ENCODE peak calls at places on chromosomes 16 and 17, in eight cellular contexts. M is MCF 10A, I is left kidney, K is AG20443, Y is EL, N is NCI-H1105 treated with DMSO at 0.1 percent for 48 hours, P is foreskin fibroblast, Z is AG08395. H is an unnamed sample.
A peak's percentile ranks its signal among the peaks of the same experiment; 100 is the strongest.

GRCh38 chr17:40818733-40819527 is 3.5 kb downstream of the KRT10 start:
- DNase-seq in M (peak; percentile 69), I (peak; percentile 92), K (peak; percentile 91), Y (peak; percentile 86), N (peak; percentile 74), P (peak; percentile 79), Z (peak; percentile 82), H (peak; percentile 88)

GRCh38 chr17:28907709-28908475 is 5.0 kb upstream of the DHRS13 start:
- DNase-seq in M (no peak), I (no peak), K (no peak), Y (no peak), N (no peak), P (no peak), Z (no peak), H (no peak)

GRCh38 chr17:32894245-32894644 is 17.3 kb upstream of the MYO1D start:
- DNase-seq in M (no peak), I (no peak), K (no peak), Y (no peak), N (no peak), P (no peak), Z (no peak), H (no peak)

GRCh38 chr17:34400301-34400931 is 37.4 kb upstream of the CCL1 start:
- DNase-seq in M (no peak), I (no peak), K (no peak), Y (no peak), N (no peak), P (no peak), Z (no peak), H (no peak)

GRCh38 chr16:4962716-4963115 is 4.6 kb downstream of the SEC14L5 start:
- DNase-seq in M (no peak), I (no peak), K (no peak), Y (no peak), N (no peak), P (no peak), Z (no peak), H (no peak)

GRCh38 chr17:65381160-65381559 is 180.3 kb downstream of the AXIN2 start:
- DNase-seq in M (no peak), I (no peak), K (no peak), Y (no peak), N (no peak), P (no peak), Z (no peak), H (no peak)

GRCh38 chr16:21281698-21282389 is 3.8 kb upstream of the CRYM start:
- DNase-seq in M (no peak), I (no peak), K (no peak), Y (no peak), N (no peak), P (no peak), Z (no peak), H (no peak)

GRCh38 chr17:50443492-50444051 is 17.6 kb downstream of the ACSF2 start:
- DNase-seq in M (no peak), I (peak; percentile 51), K (peak; percentile 28), Y (no peak), N (no peak), P (no peak), Z (no peak), H (peak; percentile 62)

GRCh38 chr17:43695968-43696865 is 34.5 kb upstream of the MEOX1 start:
- DNase-seq in M (no peak), I (peak; percentile 58), K (peak; percentile 60), Y (no peak), N (no peak), P (peak; percentile 38), Z (peak; percentile 70), H (no peak)

GRCh38 chr16:88686439-88687253 is at the start of gene SNAI3:
- DNase-seq in M (peak; percentile 78), I (peak; percentile 92), K (peak; percentile 81), Y (peak; percentile 59), N (peak; percentile 45), P (peak; percentile 34), Z (peak; percentile 67), H (peak; percentile 88)

GRCh38 chr17:76537578-76538280 is at the start of gene CYGB:
- DNase-seq in M (no peak), I (peak; percentile 71), K (no peak), Y (no peak), N (no peak), P (no peak), Z (no peak), H (peak; percentile 64)

GRCh38 chr17:13365331-13365730 is 236.4 kb downstream of the HS3ST3A1 start:
- DNase-seq in M (no peak), I (no peak), K (peak; percentile 63), Y (peak; percentile 54), N (no peak), P (no peak), Z (peak; percentile 57), H (no peak)

GRCh38 chr16:49260253-49260652 is 21.4 kb downstream of the CBLN1 start:
- DNase-seq in M (no peak), I (no peak), K (no peak), Y (no peak), N (no peak), P (no peak), Z (no peak), H (no peak)

GRCh38 chr17:50872710-50873424 is 6.7 kb upstream of the TOB1 start:
- DNase-seq in M (peak; percentile 76), I (no peak), K (peak; percentile 64), Y (peak; percentile 31), N (no peak), P (peak; percentile 52), Z (peak; percentile 54), H (no peak)

GRCh38 chr17:81253358-81254131 is 14.4 kb downstream of the NDUFAF8 start:
- DNase-seq in M (peak; percentile 45), I (peak; percentile 71), K (peak; percentile 72), Y (peak; percentile 38), N (peak; percentile 31), P (no peak), Z (peak; percentile 64), H (peak; percentile 61)

GRCh38 chr17:57104461-57105175 is 19.6 kb downstream of the AKAP1 start:
- DNase-seq in M (no peak), I (no peak), K (peak; percentile 65), Y (peak; percentile 85), N (no peak), P (peak; percentile 65), Z (peak; percentile 81), H (no peak)

GRCh38 chr16:68711421-68712139 is 25.5 kb upstream of the CDH1 start:
- DNase-seq in M (no peak), I (no peak), K (no peak), Y (no peak), N (no peak), P (no peak), Z (no peak), H (no peak)

GRCh38 chr16:21283521-21284289 is 5.6 kb upstream of the CRYM start:
- DNase-seq in M (no peak), I (peak; percentile 90), K (peak; percentile 67), Y (peak; percentile 48), N (no peak), P (peak; percentile 42), Z (peak; percentile 46), H (no peak)

GRCh38 chr16:13153696-13154095 is 252.3 kb downstream of the SHISA9 start:
- DNase-seq in M (no peak), I (no peak), K (no peak), Y (no peak), N (no peak), P (no peak), Z (no peak), H (no peak)

GRCh38 chr17:29149431-29150064 is 30.6 kb downstream of the MYO18A start:
- DNase-seq in M (peak; percentile 76), I (no peak), K (peak; percentile 8), Y (no peak), N (peak; percentile 87), P (no peak), Z (no peak), H (peak; percentile 67)

GRCh38 chr16:22659933-22660332 is 149.2 kb downstream of the NPIPB5 start:
- DNase-seq in M (no peak), I (no peak), K (no peak), Y (no peak), N (no peak), P (no peak), Z (no peak), H (peak; percentile 78)

GRCh38 chr17:50558091-50558490 is 2.4 kb upstream of the CACNA1G start:
- DNase-seq in M (no peak), I (no peak), K (no peak), Y (no peak), N (no peak), P (no peak), Z (no peak), H (peak; percentile 39)

GRCh38 chr16:86033016-86033474 is 134.1 kb downstream of the IRF8 start:
- DNase-seq in M (no peak), I (peak; percentile 97), K (no peak), Y (no peak), N (no peak), P (no peak), Z (no peak), H (no peak)

GRCh38 chr17:71224824-71225575 is 895.8 kb upstream of the SOX9 start:
- DNase-seq in M (peak; percentile 13), I (peak; percentile 12), K (no peak), Y (no peak), N (peak; percentile 78), P (no peak), Z (no peak), H (peak; percentile 96)

GRCh38 chr16:30032083-30032819 is 1.2 kb upstream of the TLCD3B start:
- DNase-seq in M (peak; percentile 72), I (peak; percentile 93), K (peak; percentile 79), Y (peak; percentile 69), N (peak; percentile 80), P (peak; percentile 32), Z (peak; percentile 70), H (peak; percentile 86)

GRCh38 chr17:3668279-3669084 is at the start of the genes EMC6 and TAX1BP3:
- DNase-seq in M (peak; percentile 97), I (peak; percentile 99), K (peak; percentile 100), Y (peak; percentile 98), N (peak; percentile 89), P (peak; percentile 95), Z (peak; percentile 100), H (peak; percentile 95)

GRCh38 chr16:84292032-84292431 is 2.6 kb upstream of the WFDC1 start:
- DNase-seq in M (peak; percentile 57), I (no peak), K (no peak), Y (no peak), N (peak; percentile 46), P (no peak), Z (no peak), H (peak; percentile 95)

GRCh38 chr17:29726721-29727252 is 104.1 kb upstream of the CORO6 start:
- DNase-seq in M (no peak), I (peak; percentile 44), K (no peak), Y (peak; percentile 51), N (no peak), P (no peak), Z (no peak), H (peak; percentile 76)

GRCh38 chr16:69077251-69077650 is 28.2 kb upstream of the HAS3 start:
- DNase-seq in M (peak; percentile 48), I (no peak), K (no peak), Y (peak; percentile 19), N (no peak), P (peak; percentile 27), Z (no peak), H (no peak)

GRCh38 chr16:10405386-10405939 is 19.6 kb downstream of the ATF7IP2 start:
- DNase-seq in M (no peak), I (no peak), K (no peak), Y (peak; percentile 21), N (no peak), P (no peak), Z (no peak), H (no peak)

GRCh38 chr17:11736613-11737289 is 138.5 kb downstream of the DNAH9 start:
- DNase-seq in M (no peak), I (no peak), K (no peak), Y (no peak), N (no peak), P (no peak), Z (no peak), H (no peak)

GRCh38 chr17:68184816-68185436 is 62.9 kb upstream of the AMZ2 start:
- DNase-seq in M (no peak), I (no peak), K (no peak), Y (no peak), N (no peak), P (no peak), Z (no peak), H (peak; percentile 30)

GRCh38 chr17:60548990-60549389 is 22.9 kb upstream of the APPBP2 start:
- DNase-seq in M (no peak), I (no peak), K (no peak), Y (no peak), N (no peak), P (no peak), Z (no peak), H (no peak)

H was measured in NCI-H69.